ENCODE peak calls at places on chromosomes 13 and 19, in ten cellular contexts. R, V, E, Z, X, S, M, D, F and G are unnamed samples.
A peak's percentile ranks its signal among the peaks of the same experiment; 100 is the strongest.

GRCh38 chr19:37778613-37779138 is 710 bp downstream of the ZNF573 start:
- DNase-seq in R (peak; percentile 14), V (peak; percentile 13), E (no peak), Z (peak; percentile 9), X (no peak), S (no peak), M (peak; percentile 10), D (no peak), F (no peak), G (no peak)

GRCh38 chr19:15671891-15672579 is 852 bp upstream of the CYP4F12 start:
- DNase-seq in R (no peak), V (no peak), E (no peak), Z (no peak), X (no peak), S (no peak), M (no peak), D (no peak), F (no peak), G (no peak)

GRCh38 chr19:10230904-10231623 is at the start of gene S1PR2:
- DNase-seq in R (peak; percentile 88), V (peak; percentile 71), E (no peak), Z (no peak), X (peak; percentile 85), S (no peak), M (peak; percentile 82), D (peak; percentile 96), F (peak; percentile 80), G (peak; percentile 88)

GRCh38 chr13:43805681-43806128 is 18.9 kb upstream of the ENOX1 start:
- DNase-seq in R (no peak), V (no peak), E (no peak), Z (no peak), X (no peak), S (no peak), M (no peak), D (no peak), F (no peak), G (no peak)

GRCh38 chr19:49492573-49493411 is 3.4 kb upstream of the RPS11 start:
- DNase-seq in R (peak; percentile 34), V (no peak), E (no peak), Z (no peak), X (no peak), S (no peak), M (no peak), D (no peak), F (no peak), G (no peak)

GRCh38 chr19:17205237-17206140 is 9.7 kb upstream of the USE1 start:
- DNase-seq in R (peak; percentile 64), V (peak; percentile 41), E (peak; percentile 67), Z (no peak), X (peak; percentile 47), S (peak; percentile 49), M (peak; percentile 82), D (peak; percentile 62), F (peak; percentile 69), G (peak; percentile 60)

GRCh38 chr19:46783670-46784069 is 4.7 kb downstream of the SLC1A5 start:
- DNase-seq in R (no peak), V (no peak), E (no peak), Z (no peak), X (no peak), S (no peak), M (no peak), D (no peak), F (no peak), G (peak; percentile 3)

GRCh38 chr19:23377276-23377675 is 18.0 kb downstream of the ZNF91 start:
- DNase-seq in R (no peak), V (no peak), E (no peak), Z (no peak), X (no peak), S (no peak), M (no peak), D (no peak), F (no peak), G (no peak)

DNA sequence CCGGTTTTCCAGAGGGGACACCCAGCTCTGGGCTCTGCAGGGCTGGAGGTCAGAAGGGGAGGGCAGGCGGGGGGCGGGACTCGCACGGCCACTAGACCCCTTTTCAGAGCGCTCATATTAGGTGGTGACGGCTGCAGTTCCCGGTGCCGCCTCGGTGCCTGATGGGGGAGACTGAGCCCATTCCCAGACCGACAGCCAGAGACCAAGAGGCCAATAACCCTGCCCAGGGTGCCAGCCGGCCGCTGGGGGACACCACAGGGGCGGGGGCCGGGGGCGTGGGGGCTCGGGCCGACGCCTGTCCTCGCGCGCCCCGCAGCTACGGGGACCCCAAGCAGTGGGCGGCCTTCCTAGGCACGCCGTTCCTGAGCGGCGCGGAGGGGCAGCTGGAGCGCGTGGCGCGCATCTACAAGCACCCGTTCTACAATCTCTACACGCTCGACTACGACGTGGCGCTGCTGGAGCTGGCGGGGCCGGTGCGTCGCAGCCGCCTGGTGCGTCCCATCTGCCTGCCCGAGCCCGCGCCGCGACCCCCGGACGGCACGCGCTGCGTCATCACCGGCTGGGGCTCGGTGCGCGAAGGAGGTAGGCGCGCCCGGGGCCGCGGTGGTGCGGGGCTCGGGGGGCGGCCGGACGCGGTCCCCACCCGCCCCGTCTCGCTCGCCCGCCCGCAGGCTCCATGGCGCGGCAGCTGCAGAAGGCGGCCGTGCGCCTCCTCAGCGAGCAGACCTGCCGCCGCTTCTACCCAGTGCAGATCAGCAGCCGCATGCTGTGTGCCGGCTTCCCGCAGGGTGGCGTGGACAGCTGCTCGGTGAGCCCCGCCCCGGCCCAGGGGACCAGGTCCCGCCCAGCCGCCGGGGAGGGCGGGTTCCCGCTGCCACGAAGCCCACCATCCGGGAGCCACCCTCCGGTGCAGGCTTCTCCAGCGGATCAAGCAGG is 2.4 kb downstream of the TIMM13 start:
- DNase-seq in R (peak; percentile 69), V (peak; percentile 72), E (peak; percentile 69), Z (peak; percentile 59), X (peak; percentile 43), S (no peak), M (no peak), D (no peak), F (no peak), G (no peak)
- TF ChIP-seq CTCF in R (no peak), V (peak; percentile 49), E (no peak), Z (no peak), X (peak; percentile 37), S (no peak), M (peak; percentile 8), D (no peak), F (no peak), G (no peak)

GRCh38 chr13:84641491-84641890 is 759.2 kb upstream of the SLITRK1 start:
- DNase-seq in R (peak; percentile 12), V (peak; percentile 31), E (no peak), Z (peak; percentile 85), X (no peak), S (no peak), M (no peak), D (no peak), F (no peak), G (no peak)

GRCh38 chr13:84651288-84651687 is 769.0 kb upstream of the SLITRK1 start:
- DNase-seq in R (peak; percentile 80), V (peak; percentile 47), E (no peak), Z (peak; percentile 88), X (no peak), S (no peak), M (no peak), D (no peak), F (no peak), G (no peak)

GRCh38 chr13:84648069-84648640 is 765.9 kb upstream of the SLITRK1 start:
- DNase-seq in R (peak; percentile 27), V (no peak), E (no peak), Z (no peak), X (no peak), S (no peak), M (no peak), D (no peak), F (no peak), G (no peak)

GRCh38 chr13:84649853-84650252 is 767.6 kb upstream of the SLITRK1 start:
- DNase-seq in R (no peak), V (peak; percentile 11), E (no peak), Z (no peak), X (no peak), S (no peak), M (no peak), D (no peak), F (no peak), G (no peak)

DNA sequence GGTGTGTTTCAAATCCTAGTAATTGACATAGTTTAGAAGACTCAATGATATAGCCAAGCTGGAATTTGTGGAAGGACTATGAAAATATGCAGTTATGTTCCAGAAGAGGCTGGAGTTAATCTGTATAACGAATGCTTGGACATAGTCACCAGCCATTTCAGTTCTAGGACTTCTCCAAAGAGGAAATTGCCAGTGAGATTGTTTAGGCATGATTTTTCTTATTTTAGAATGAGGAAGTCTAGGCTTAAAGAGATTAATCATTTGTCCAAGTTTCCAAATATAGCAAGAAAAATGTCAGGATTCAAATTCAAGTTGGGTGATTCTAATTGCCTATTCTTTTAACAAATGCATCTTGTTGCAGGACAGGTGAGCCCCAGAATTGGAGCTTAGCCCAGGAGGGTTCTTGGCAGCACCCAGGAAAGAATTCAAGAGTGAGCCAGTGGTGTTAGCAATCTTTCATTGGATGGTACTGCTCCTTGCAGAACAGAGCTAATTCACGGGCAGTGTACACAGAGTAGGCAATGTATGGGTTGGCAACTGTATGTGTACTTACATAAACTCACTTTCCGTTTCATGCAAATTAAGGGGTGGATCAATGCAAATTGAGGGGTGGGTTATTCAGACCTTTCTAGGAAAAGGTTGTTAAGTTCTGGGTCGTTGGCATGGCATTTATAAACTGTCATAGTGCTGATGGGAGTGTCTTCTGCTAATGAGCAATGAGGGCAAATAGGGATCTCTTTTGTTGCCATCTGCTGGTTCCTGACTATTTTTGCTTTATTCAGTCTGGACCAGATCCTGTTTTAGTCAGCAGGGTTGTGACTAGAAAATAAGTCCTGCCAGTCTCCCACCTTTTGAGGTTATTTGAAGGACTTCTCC is 763.2 kb upstream of the SLITRK1 start:
- DNase-seq in R (no peak), V (peak; percentile 88), E (no peak), Z (peak; percentile 92), X (no peak), S (no peak), M (no peak), D (no peak), F (no peak), G (no peak)
- TF ChIP-seq CTCF in R (no peak), V (no peak), E (no peak), Z (no peak), X (no peak), S (no peak), M (no peak), D (no peak), F (no peak), G (no peak)

DNA sequence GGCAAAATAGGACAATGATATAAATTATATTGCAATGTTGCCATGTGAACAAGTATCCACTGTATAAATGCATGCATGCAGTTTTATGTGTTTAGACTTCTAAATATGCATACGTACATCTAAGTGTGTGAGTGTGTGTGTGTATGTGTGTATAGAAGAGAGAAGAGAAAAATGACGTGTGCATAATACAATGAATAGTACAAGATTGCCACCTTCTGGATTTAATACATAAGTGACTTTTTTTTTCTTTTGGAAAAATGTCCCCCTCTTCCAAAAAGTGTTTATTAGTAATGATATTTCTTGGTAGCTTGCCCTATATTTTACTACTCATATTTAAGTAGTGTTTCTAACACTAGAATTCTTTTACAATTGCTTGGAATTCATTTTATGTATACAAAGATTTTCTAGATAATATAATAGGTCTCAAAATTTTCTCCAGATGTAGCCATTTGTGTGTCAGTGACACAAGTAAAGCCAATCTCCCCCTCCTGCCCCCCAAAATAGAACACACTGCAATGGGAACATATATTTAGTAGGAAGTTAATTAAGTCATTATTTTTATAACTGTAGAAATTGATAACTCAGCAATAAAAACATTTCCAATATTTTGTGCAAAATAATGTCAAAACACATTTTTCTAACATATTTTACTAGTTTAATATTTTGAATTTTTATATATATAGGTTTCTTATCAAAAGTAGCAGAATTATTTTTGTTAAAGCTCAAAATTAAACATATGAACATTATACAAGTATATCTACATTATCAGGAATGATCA is 783.3 kb upstream of the ATXN8OS start:
- DNase-seq in R (peak; percentile 56), V (no peak), E (no peak), Z (peak; percentile 25), X (no peak), S (no peak), M (no peak), D (no peak), F (no peak), G (no peak)
- TF ChIP-seq CTCF in R (no peak), V (no peak), E (peak; percentile 19), Z (peak; percentile 16), X (peak; percentile 29), S (no peak), M (no peak), D (no peak), F (no peak), G (no peak)

DNA sequence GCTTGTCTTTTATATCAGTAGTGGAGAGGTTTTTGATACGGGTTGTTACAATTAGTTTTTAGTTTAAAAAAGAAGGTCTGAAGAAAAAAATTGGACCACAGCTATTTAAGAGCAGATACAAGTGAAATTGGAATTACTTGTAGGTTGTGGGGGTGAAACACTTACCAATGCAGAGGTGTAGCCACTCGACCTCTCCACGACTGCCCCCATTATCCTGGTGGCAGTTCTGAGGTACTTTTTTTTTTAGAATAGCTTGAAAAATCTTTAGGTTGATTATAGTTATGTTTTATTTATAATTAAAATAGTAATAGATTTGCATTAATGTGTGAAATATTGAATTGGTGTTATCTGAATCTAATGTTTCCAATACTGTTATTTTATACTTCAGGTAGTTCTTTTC is 60.7 kb downstream of the PAN3 start:
- DNase-seq in R (no peak), V (no peak), E (no peak), Z (no peak), X (no peak), S (no peak), M (no peak), D (no peak), F (no peak), G (no peak)
- TF ChIP-seq CTCF in R (no peak), V (no peak), E (no peak), Z (no peak), X (no peak), S (no peak), M (no peak), D (peak; percentile 15), F (peak; percentile 13), G (no peak)